ENCODE peak calls at places on chromosome 13, in ten cellular contexts. One of them, this sample, is unnamed.

GRCh38 chr13:35512271-35512920 is 35.9 kb upstream of the MAB21L1 start:
- DNase-seq in prostate gland: no peak
- DNase-seq in GM23338: no peak
- DNase-seq in breast epithelium: no peak
- DNase-seq in spleen: no peak
- DNase-seq in HL-60: peak
- DNase-seq in stomach: no peak
- DNase-seq in transverse colon: no peak
- DNase-seq in Panc1: no peak
- DNase-seq in sigmoid colon: peak
- DNase-seq in this sample: no peak

GRCh38 chr13:33207616-33207964 is 78.0 kb downstream of the STARD13 start:
- DNase-seq in prostate gland: peak
- DNase-seq in GM23338: no peak
- DNase-seq in breast epithelium: no peak
- DNase-seq in spleen: no peak
- DNase-seq in HL-60: no peak
- DNase-seq in stomach: no peak
- DNase-seq in transverse colon: no peak
- DNase-seq in Panc1: no peak
- DNase-seq in sigmoid colon: no peak
- DNase-seq in this sample: no peak

GRCh38 chr13:18943721-18944391 is 237.8 kb downstream of the TUBA3C start:
- DNase-seq in prostate gland: no peak
- DNase-seq in GM23338: no peak
- DNase-seq in breast epithelium: no peak
- DNase-seq in spleen: peak
- DNase-seq in HL-60: no peak
- DNase-seq in stomach: no peak
- DNase-seq in transverse colon: no peak
- DNase-seq in Panc1: no peak
- DNase-seq in sigmoid colon: no peak
- DNase-seq in this sample: no peak

GRCh38 chr13:38350114-38350617 is 515 bp downstream of the UFM1 start:
- DNase-seq in prostate gland: peak
- DNase-seq in GM23338: peak
- DNase-seq in breast epithelium: peak
- DNase-seq in spleen: peak
- DNase-seq in HL-60: peak
- DNase-seq in stomach: peak
- DNase-seq in transverse colon: peak
- DNase-seq in Panc1: no peak
- DNase-seq in sigmoid colon: peak
- DNase-seq in this sample: no peak

GRCh38 chr13:50244355-50244912 is 229.2 kb downstream of the KCNRG start:
- DNase-seq in prostate gland: no peak
- DNase-seq in GM23338: no peak
- DNase-seq in breast epithelium: no peak
- DNase-seq in spleen: no peak
- DNase-seq in HL-60: no peak
- DNase-seq in stomach: no peak
- DNase-seq in transverse colon: no peak
- DNase-seq in Panc1: no peak
- DNase-seq in sigmoid colon: no peak
- DNase-seq in this sample: no peak

GRCh38 chr13:32538234-32538620 is 368 bp downstream of the N4BP2L2 start:
- DNase-seq in prostate gland: no peak
- DNase-seq in GM23338: no peak
- DNase-seq in breast epithelium: peak
- DNase-seq in spleen: peak
- DNase-seq in HL-60: no peak
- DNase-seq in stomach: peak
- DNase-seq in transverse colon: no peak
- DNase-seq in Panc1: no peak
- DNase-seq in sigmoid colon: peak
- DNase-seq in this sample: no peak

GRCh38 chr13:83943530-83944279 is 61.4 kb upstream of the SLITRK1 start:
- DNase-seq in prostate gland: no peak
- DNase-seq in GM23338: peak
- DNase-seq in breast epithelium: no peak
- DNase-seq in spleen: no peak
- DNase-seq in HL-60: no peak
- DNase-seq in stomach: no peak
- DNase-seq in transverse colon: no peak
- DNase-seq in Panc1: no peak
- DNase-seq in sigmoid colon: no peak
- DNase-seq in this sample: no peak

GRCh38 chr13:34020388-34020787 is 202.4 kb downstream of the RFC3 start:
- DNase-seq in prostate gland: peak
- DNase-seq in GM23338: no peak
- DNase-seq in breast epithelium: no peak
- DNase-seq in spleen: no peak
- DNase-seq in HL-60: no peak
- DNase-seq in stomach: no peak
- DNase-seq in transverse colon: no peak
- DNase-seq in Panc1: no peak
- DNase-seq in sigmoid colon: no peak
- DNase-seq in this sample: no peak

GRCh38 chr13:87131611-87132010 is 539.6 kb upstream of the SLITRK5 start:
- DNase-seq in prostate gland: no peak
- DNase-seq in GM23338: peak
- DNase-seq in breast epithelium: no peak
- DNase-seq in spleen: no peak
- DNase-seq in HL-60: no peak
- DNase-seq in stomach: no peak
- DNase-seq in transverse colon: no peak
- DNase-seq in Panc1: no peak
- DNase-seq in sigmoid colon: no peak
- DNase-seq in this sample: no peak

GRCh38 chr13:48094404-48094780 is 512 bp downstream of the MED4 start:
- DNase-seq in prostate gland: peak
- DNase-seq in GM23338: peak
- DNase-seq in breast epithelium: no peak
- DNase-seq in spleen: no peak
- DNase-seq in HL-60: peak
- DNase-seq in stomach: no peak
- DNase-seq in transverse colon: no peak
- DNase-seq in Panc1: no peak
- DNase-seq in sigmoid colon: no peak
- DNase-seq in this sample: no peak

GRCh38 chr13:60396008-60396782 is 825 bp upstream of the TDRD3 start:
- DNase-seq in prostate gland: peak
- DNase-seq in GM23338: peak
- DNase-seq in breast epithelium: peak
- DNase-seq in spleen: peak
- DNase-seq in HL-60: peak
- DNase-seq in stomach: peak
- DNase-seq in transverse colon: peak
- DNase-seq in Panc1: peak
- DNase-seq in sigmoid colon: peak
- DNase-seq in this sample: peak

GRCh38 chr13:102650444-102650843 is 44.4 kb downstream of the METTL21C start:
- DNase-seq in prostate gland: no peak
- DNase-seq in GM23338: no peak
- DNase-seq in breast epithelium: no peak
- DNase-seq in spleen: no peak
- DNase-seq in HL-60: no peak
- DNase-seq in stomach: no peak
- DNase-seq in transverse colon: no peak
- DNase-seq in Panc1: no peak
- DNase-seq in sigmoid colon: no peak
- DNase-seq in this sample: no peak

GRCh38 chr13:25306671-25307464 is 5.4 kb downstream of the NUP58 start:
- DNase-seq in prostate gland: no peak
- DNase-seq in GM23338: no peak
- DNase-seq in breast epithelium: no peak
- DNase-seq in spleen: no peak
- DNase-seq in HL-60: no peak
- DNase-seq in stomach: no peak
- DNase-seq in transverse colon: no peak
- DNase-seq in Panc1: no peak
- DNase-seq in sigmoid colon: no peak
- DNase-seq in this sample: no peak

GRCh38 chr13:25300861-25301346 is 521 bp upstream of the NUP58 start:
- DNase-seq in prostate gland: peak
- DNase-seq in GM23338: peak
- DNase-seq in breast epithelium: no peak
- DNase-seq in spleen: peak
- DNase-seq in HL-60: no peak
- DNase-seq in stomach: no peak
- DNase-seq in transverse colon: peak
- DNase-seq in Panc1: no peak
- DNase-seq in sigmoid colon: peak
- DNase-seq in this sample: no peak

DNA sequence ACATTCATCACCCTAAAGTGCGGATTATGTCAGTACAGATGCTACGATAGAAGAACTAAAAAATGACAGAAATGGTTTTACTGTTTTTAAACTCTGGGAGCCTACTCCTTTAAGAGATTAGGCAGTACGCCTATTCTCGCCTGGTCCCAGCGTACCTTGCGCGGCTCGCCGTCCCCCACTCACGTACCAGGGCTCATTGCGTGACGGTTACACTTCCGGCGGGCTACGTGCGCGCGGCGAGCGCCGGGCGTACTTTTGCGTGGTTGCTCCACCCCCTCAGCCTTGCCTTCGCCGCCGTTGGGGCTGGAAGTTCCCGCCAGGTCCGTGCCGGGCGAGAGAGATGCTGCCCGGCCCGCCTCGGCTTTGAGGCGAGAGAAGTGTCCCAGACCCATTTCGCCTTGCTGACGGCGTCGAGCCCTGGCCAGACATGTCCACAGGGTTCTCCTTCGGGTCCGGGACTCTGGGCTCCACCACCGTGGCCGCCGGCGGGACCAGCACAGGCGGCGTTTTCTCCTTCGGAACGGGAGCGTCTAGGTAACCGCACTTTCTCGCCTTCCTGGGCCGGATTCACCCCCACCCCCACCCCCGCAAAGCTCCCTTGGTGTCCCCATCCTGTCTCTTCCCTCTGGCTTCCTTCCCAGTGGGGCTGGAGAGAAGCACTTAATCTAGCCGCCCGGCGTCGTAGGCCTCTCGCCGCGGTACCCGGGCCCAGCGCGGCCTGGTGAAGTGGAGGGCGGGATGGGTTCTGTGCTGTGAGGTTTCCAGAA is at the start of gene NUP58:
- DNase-seq in prostate gland: peak
- DNase-seq in GM23338: peak
- DNase-seq in breast epithelium: peak
- DNase-seq in spleen: peak
- DNase-seq in HL-60: peak
- DNase-seq in stomach: peak
- DNase-seq in transverse colon: peak
- DNase-seq in Panc1: peak
- DNase-seq in sigmoid colon: peak
- DNase-seq in this sample: peak
- H3K27ac ChIP-seq in prostate gland: peak
- H3K27ac ChIP-seq in GM23338: peak
- H3K27ac ChIP-seq in breast epithelium: peak
- H3K27ac ChIP-seq in spleen: peak
- H3K27ac ChIP-seq in HL-60: peak
- H3K27ac ChIP-seq in stomach: peak
- H3K27ac ChIP-seq in transverse colon: peak
- H3K27ac ChIP-seq in Panc1: peak
- H3K27ac ChIP-seq in sigmoid colon: peak
- H3K27ac ChIP-seq in this sample: peak

GRCh38 chr13:55576389-55576788 is 1564.3 kb upstream of the PRR20A start:
- DNase-seq in prostate gland: no peak
- DNase-seq in GM23338: peak
- DNase-seq in breast epithelium: no peak
- DNase-seq in spleen: no peak
- DNase-seq in HL-60: no peak
- DNase-seq in stomach: no peak
- DNase-seq in transverse colon: no peak
- DNase-seq in Panc1: no peak
- DNase-seq in sigmoid colon: no peak
- DNase-seq in this sample: no peak
- TF ChIP-seq POLR2AphosphoS5 in prostate gland: no peak
- TF ChIP-seq POLR2AphosphoS5 in GM23338: no peak
- TF ChIP-seq POLR2AphosphoS5 in breast epithelium: no peak
- TF ChIP-seq POLR2AphosphoS5 in spleen: no peak
- TF ChIP-seq POLR2AphosphoS5 in HL-60: no peak
- TF ChIP-seq POLR2AphosphoS5 in stomach: no peak
- TF ChIP-seq POLR2AphosphoS5 in transverse colon: no peak
- TF ChIP-seq POLR2AphosphoS5 in Panc1: no peak
- TF ChIP-seq POLR2AphosphoS5 in sigmoid colon: no peak
- TF ChIP-seq POLR2AphosphoS5 in this sample: no peak

DNA sequence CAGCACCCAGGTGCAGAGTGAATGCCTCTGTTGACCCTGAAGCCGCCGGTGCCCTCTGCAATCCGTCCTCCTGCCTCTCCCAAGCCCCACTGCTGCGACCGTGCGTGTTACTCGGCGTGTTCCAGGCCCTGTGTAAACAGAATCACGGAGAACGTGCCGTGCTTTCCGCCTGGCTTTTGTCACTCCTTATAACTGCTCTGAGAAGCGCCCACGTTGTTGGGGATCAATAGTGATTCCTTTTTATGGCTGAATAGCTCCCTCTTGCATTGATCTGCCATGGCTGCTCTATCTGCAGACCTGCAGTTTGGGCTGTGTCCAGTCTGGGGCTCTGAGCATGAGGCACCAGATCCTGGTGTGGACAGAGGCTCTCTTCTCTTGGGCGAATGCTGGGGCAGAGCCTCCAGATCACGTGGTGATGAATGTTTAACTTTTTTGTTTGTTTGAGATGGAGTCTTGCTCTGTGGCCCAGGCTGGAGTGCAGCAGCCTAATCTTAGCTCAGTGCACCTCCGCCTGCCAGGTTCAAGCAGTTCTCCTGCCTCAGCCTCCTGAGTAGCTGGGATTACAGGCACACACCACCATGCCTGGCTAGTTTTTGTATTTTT is 15.8 kb downstream of the ADPRHL1 start:
- DNase-seq in prostate gland: no peak
- DNase-seq in GM23338: no peak
- DNase-seq in breast epithelium: no peak
- DNase-seq in spleen: peak
- DNase-seq in HL-60: no peak
- DNase-seq in stomach: peak
- DNase-seq in transverse colon: no peak
- DNase-seq in Panc1: no peak
- DNase-seq in sigmoid colon: no peak
- DNase-seq in this sample: no peak
- H3K27ac ChIP-seq in prostate gland: no peak
- H3K27ac ChIP-seq in GM23338: no peak
- H3K27ac ChIP-seq in breast epithelium: no peak
- H3K27ac ChIP-seq in spleen: no peak
- H3K27ac ChIP-seq in HL-60: no peak
- H3K27ac ChIP-seq in stomach: no peak
- H3K27ac ChIP-seq in transverse colon: peak
- H3K27ac ChIP-seq in Panc1: no peak
- H3K27ac ChIP-seq in sigmoid colon: peak
- H3K27ac ChIP-seq in this sample: no peak

DNA sequence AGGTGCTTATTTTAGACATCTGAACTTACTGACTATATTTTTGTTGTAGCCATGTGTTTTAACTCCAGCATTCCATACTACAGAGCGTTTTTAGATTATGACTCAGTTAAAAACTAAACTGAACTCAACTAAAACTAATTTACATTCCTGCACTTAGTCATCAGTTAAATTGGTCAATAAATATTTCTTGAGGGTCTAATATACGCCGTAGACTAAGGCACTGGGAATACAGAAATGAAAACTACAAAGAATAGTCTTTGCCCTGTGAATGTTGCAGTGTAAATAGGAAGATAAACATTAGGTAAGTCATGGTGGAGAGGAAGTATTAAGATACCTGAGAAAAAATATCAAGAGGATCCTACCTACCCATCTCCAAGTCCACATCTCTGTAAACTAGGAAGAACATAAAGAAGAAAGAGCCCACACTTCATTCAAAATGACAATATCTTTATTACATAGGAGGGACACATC is 52.7 kb downstream of the MBNL2 start:
- DNase-seq in prostate gland: no peak
- DNase-seq in GM23338: no peak
- DNase-seq in breast epithelium: no peak
- DNase-seq in spleen: no peak
- DNase-seq in HL-60: no peak
- DNase-seq in stomach: no peak
- DNase-seq in transverse colon: no peak
- DNase-seq in Panc1: no peak
- DNase-seq in sigmoid colon: no peak
- DNase-seq in this sample: no peak
- TF ChIP-seq POLR2AphosphoS5 in prostate gland: no peak
- TF ChIP-seq POLR2AphosphoS5 in GM23338: no peak
- TF ChIP-seq POLR2AphosphoS5 in breast epithelium: no peak
- TF ChIP-seq POLR2AphosphoS5 in spleen: no peak
- TF ChIP-seq POLR2AphosphoS5 in HL-60: no peak
- TF ChIP-seq POLR2AphosphoS5 in stomach: no peak
- TF ChIP-seq POLR2AphosphoS5 in transverse colon: no peak
- TF ChIP-seq POLR2AphosphoS5 in Panc1: peak
- TF ChIP-seq POLR2AphosphoS5 in sigmoid colon: peak
- TF ChIP-seq POLR2AphosphoS5 in this sample: no peak

This sample was measured in SK-N-MC.